ENCODE peak calls at places on chromosomes 6 and 20, in six cellular contexts. One of them, this sample, is unnamed.

GRCh38 chr6:166174031-166174430 is 6.4 kb upstream of the TBXT start:
- DNase-seq in DND-41: peak
- DNase-seq in NB4: peak
- DNase-seq in stomach: no peak
- DNase-seq in fibroblast of lung: no peak
- DNase-seq in cardiac fibroblast: no peak
- DNase-seq in this sample: no peak

GRCh38 chr6:36682328-36683144 is 4.0 kb downstream of the CDKN1A start:
- DNase-seq in cardiac fibroblast: no peak
- DNase-seq in stomach: peak
- DNase-seq in NB4: peak
- DNase-seq in DND-41: peak
- DNase-seq in fibroblast of lung: peak
- DNase-seq in this sample: peak

GRCh38 chr20:37903317-37904007 is 535 bp downstream of the VSTM2L start:
- DNase-seq in DND-41: no peak
- DNase-seq in stomach: no peak
- DNase-seq in NB4: no peak
- DNase-seq in fibroblast of lung: no peak
- DNase-seq in cardiac fibroblast: no peak
- DNase-seq in this sample: no peak

GRCh38 chr6:107515955-107516354 is 26.0 kb downstream of the SOBP start:
- DNase-seq in fibroblast of lung: no peak
- DNase-seq in stomach: no peak
- DNase-seq in DND-41: no peak
- DNase-seq in cardiac fibroblast: no peak
- DNase-seq in NB4: no peak
- DNase-seq in this sample: no peak

GRCh38 chr20:47282864-47283263 is 73.6 kb downstream of the ZMYND8 start:
- DNase-seq in stomach: no peak
- DNase-seq in NB4: no peak
- DNase-seq in fibroblast of lung: no peak
- DNase-seq in cardiac fibroblast: no peak
- DNase-seq in DND-41: no peak
- DNase-seq in this sample: no peak

GRCh38 chr20:56414842-56415765 is 3.0 kb downstream of the CASS4 start:
- DNase-seq in stomach: no peak
- DNase-seq in DND-41: no peak
- DNase-seq in fibroblast of lung: peak
- DNase-seq in cardiac fibroblast: peak
- DNase-seq in NB4: no peak
- DNase-seq in this sample: no peak

GRCh38 chr6:37048851-37049734 is 43.6 kb downstream of the FGD2 start:
- DNase-seq in fibroblast of lung: peak
- DNase-seq in cardiac fibroblast: peak
- DNase-seq in NB4: no peak
- DNase-seq in DND-41: peak
- DNase-seq in stomach: peak
- DNase-seq in this sample: peak

GRCh38 chr6:132133734-132134490 is 182.7 kb upstream of the CCN2 start:
- DNase-seq in DND-41: no peak
- DNase-seq in NB4: no peak
- DNase-seq in stomach: no peak
- DNase-seq in cardiac fibroblast: peak
- DNase-seq in fibroblast of lung: no peak
- DNase-seq in this sample: no peak

GRCh38 chr6:134152767-134153485 is 100.5 kb upstream of the SLC2A12 start:
- DNase-seq in cardiac fibroblast: no peak
- DNase-seq in DND-41: no peak
- DNase-seq in NB4: no peak
- DNase-seq in fibroblast of lung: no peak
- DNase-seq in stomach: no peak
- DNase-seq in this sample: no peak

GRCh38 chr6:21836292-21836691 is 242.7 kb downstream of the SOX4 start:
- DNase-seq in stomach: no peak
- DNase-seq in DND-41: no peak
- DNase-seq in cardiac fibroblast: no peak
- DNase-seq in NB4: no peak
- DNase-seq in fibroblast of lung: no peak
- DNase-seq in this sample: no peak

GRCh38 chr20:32993484-32994050 is 10.7 kb downstream of the SUN5 start:
- DNase-seq in stomach: no peak
- DNase-seq in fibroblast of lung: no peak
- DNase-seq in NB4: no peak
- DNase-seq in DND-41: no peak
- DNase-seq in cardiac fibroblast: no peak
- DNase-seq in this sample: no peak

GRCh38 chr6:12280901-12281300 is 9.3 kb upstream of the EDN1 start:
- DNase-seq in DND-41: no peak
- DNase-seq in fibroblast of lung: no peak
- DNase-seq in cardiac fibroblast: no peak
- DNase-seq in NB4: no peak
- DNase-seq in stomach: no peak
- DNase-seq in this sample: no peak

GRCh38 chr20:64185276-64185900 is 21.1 kb downstream of the MYT1 start:
- DNase-seq in cardiac fibroblast: no peak
- DNase-seq in DND-41: no peak
- DNase-seq in NB4: no peak
- DNase-seq in fibroblast of lung: no peak
- DNase-seq in stomach: no peak
- DNase-seq in this sample: no peak

GRCh38 chr6:107185570-107185969 is 70.3 kb upstream of the BEND3 start:
- DNase-seq in NB4: no peak
- DNase-seq in stomach: no peak
- DNase-seq in DND-41: no peak
- DNase-seq in cardiac fibroblast: peak
- DNase-seq in fibroblast of lung: peak
- DNase-seq in this sample: no peak

GRCh38 chr20:18737140-18737539 is 76.4 kb upstream of the SCP2D1 start:
- DNase-seq in fibroblast of lung: no peak
- DNase-seq in stomach: no peak
- DNase-seq in NB4: no peak
- DNase-seq in cardiac fibroblast: no peak
- DNase-seq in DND-41: no peak
- DNase-seq in this sample: no peak

GRCh38 chr6:31878761-31879542 is at the start of gene SLC44A4:
- DNase-seq in cardiac fibroblast: no peak
- DNase-seq in NB4: no peak
- DNase-seq in fibroblast of lung: no peak
- DNase-seq in DND-41: no peak
- DNase-seq in stomach: peak
- DNase-seq in this sample: no peak

GRCh38 chr6:99236010-99236409 is 113.5 kb downstream of the FAXC start:
- DNase-seq in cardiac fibroblast: no peak
- DNase-seq in fibroblast of lung: no peak
- DNase-seq in NB4: no peak
- DNase-seq in stomach: no peak
- DNase-seq in DND-41: no peak
- DNase-seq in this sample: no peak

GRCh38 chr6:113669641-113670040 is 187.5 kb upstream of the MARCKS start:
- DNase-seq in stomach: no peak
- DNase-seq in fibroblast of lung: no peak
- DNase-seq in NB4: no peak
- DNase-seq in DND-41: no peak
- DNase-seq in cardiac fibroblast: no peak
- DNase-seq in this sample: no peak

GRCh38 chr6:148291876-148292275 is 50.8 kb upstream of the SASH1 start:
- DNase-seq in cardiac fibroblast: no peak
- DNase-seq in NB4: no peak
- DNase-seq in stomach: no peak
- DNase-seq in fibroblast of lung: no peak
- DNase-seq in DND-41: no peak
- DNase-seq in this sample: no peak

GRCh38 chr20:43681468-43681942 is 14.6 kb downstream of the MYBL2 start:
- DNase-seq in stomach: no peak
- DNase-seq in DND-41: no peak
- DNase-seq in fibroblast of lung: no peak
- DNase-seq in cardiac fibroblast: no peak
- DNase-seq in NB4: peak
- DNase-seq in this sample: peak

GRCh38 chr6:106628658-106629102 is 618 bp downstream of the RTN4IP1 start:
- DNase-seq in fibroblast of lung: no peak
- DNase-seq in DND-41: peak
- DNase-seq in NB4: no peak
- DNase-seq in stomach: no peak
- DNase-seq in cardiac fibroblast: peak
- DNase-seq in this sample: no peak

GRCh38 chr6:15351631-15352030 is 105.8 kb downstream of the JARID2 start:
- DNase-seq in cardiac fibroblast: peak
- DNase-seq in stomach: no peak
- DNase-seq in fibroblast of lung: peak
- DNase-seq in NB4: no peak
- DNase-seq in DND-41: no peak
- DNase-seq in this sample: no peak

GRCh38 chr6:125549202-125549884 is 200.1 kb upstream of the HEY2 start:
- DNase-seq in DND-41: no peak
- DNase-seq in NB4: no peak
- DNase-seq in fibroblast of lung: no peak
- DNase-seq in stomach: no peak
- DNase-seq in cardiac fibroblast: no peak
- DNase-seq in this sample: no peak

DNA sequence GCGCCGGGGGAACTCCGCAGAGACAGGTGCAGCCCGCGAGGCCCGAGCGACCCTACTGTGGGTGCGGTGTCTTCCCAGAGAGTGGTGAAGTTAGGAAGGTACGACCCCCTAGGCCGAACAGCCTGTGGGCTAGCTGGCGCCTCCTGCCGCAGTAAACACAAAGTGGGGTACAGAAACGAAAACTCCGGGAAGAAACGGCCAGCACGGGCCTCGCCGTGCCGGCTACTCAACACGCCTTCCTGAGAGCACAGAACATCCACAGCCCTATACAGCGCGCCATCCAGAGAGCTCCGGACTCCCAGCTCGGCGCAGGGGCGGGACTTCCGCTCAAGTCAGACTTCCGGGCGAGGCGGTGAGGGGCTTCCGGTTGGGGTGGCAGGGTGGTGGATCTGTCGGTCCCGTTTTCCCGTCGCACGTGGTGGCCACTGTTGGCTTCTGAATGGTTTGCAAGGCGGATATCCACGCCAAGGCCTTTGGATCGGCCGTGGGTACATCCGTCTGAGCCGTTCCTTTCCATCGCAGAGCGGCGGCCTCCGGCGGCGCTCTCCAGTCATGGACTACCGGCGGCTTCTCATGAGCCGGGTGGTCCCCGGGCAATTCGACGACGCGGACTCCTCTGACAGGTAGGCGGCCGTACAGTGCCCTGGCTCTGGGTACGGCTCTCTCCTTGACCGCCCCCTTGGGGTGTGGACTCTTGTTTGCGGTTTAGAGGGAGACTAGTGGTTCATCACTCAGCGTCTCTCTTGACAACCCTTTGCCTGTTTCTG is at the start of the genes CAGE1 and RIOK1:
- DNase-seq in cardiac fibroblast: peak
- DNase-seq in stomach: peak
- DNase-seq in fibroblast of lung: peak
- DNase-seq in DND-41: peak
- DNase-seq in NB4: peak
- DNase-seq in this sample: peak
- TF ChIP-seq CTCF in cardiac fibroblast: no peak
- TF ChIP-seq CTCF in stomach: no peak
- TF ChIP-seq CTCF in fibroblast of lung: peak
- TF ChIP-seq CTCF in DND-41: no peak
- TF ChIP-seq CTCF in NB4: no peak
- TF ChIP-seq CTCF in this sample: no peak

DNA sequence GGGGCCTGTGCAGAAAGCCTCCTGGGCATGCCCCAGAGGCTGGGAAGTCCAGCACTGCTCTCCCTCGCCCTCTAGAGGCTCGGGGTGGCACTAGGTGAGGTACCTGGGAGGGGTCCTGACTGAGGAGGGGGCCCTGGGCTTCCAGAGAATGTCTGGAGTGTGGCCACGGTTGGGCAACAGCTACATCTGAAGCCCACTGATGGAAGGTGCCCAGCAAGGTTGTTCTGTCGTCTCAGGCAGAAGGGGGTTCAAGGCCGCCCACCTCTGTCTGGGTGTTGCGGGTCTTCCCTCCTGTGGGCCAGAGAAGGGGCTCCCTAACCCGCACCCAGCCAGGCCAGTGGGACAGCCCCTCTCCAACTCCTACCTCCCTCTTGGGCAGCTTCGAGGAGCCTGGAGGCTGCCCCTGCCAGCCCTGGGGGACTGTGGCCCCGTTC is 11.4 kb upstream of the VEGFA start:
- DNase-seq in cardiac fibroblast: no peak
- DNase-seq in fibroblast of lung: no peak
- DNase-seq in NB4: peak
- DNase-seq in stomach: no peak
- DNase-seq in DND-41: peak
- DNase-seq in this sample: peak
- TF ChIP-seq CTCF in cardiac fibroblast: peak
- TF ChIP-seq CTCF in fibroblast of lung: peak
- TF ChIP-seq CTCF in NB4: peak
- TF ChIP-seq CTCF in stomach: peak
- TF ChIP-seq CTCF in DND-41: peak
- TF ChIP-seq CTCF in this sample: peak

GRCh38 chr20:10936786-10937185 is 263.0 kb upstream of the JAG1 start:
- DNase-seq in NB4: no peak
- DNase-seq in stomach: no peak
- DNase-seq in DND-41: no peak
- DNase-seq in cardiac fibroblast: no peak
- DNase-seq in fibroblast of lung: no peak
- DNase-seq in this sample: no peak

GRCh38 chr20:10946124-10946880 is 272.5 kb upstream of the JAG1 start:
- DNase-seq in cardiac fibroblast: no peak
- DNase-seq in NB4: no peak
- DNase-seq in fibroblast of lung: no peak
- DNase-seq in stomach: no peak
- DNase-seq in DND-41: no peak
- DNase-seq in this sample: peak

GRCh38 chr20:10935658-10936057 is 261.9 kb upstream of the JAG1 start:
- DNase-seq in NB4: no peak
- DNase-seq in stomach: no peak
- DNase-seq in fibroblast of lung: no peak
- DNase-seq in cardiac fibroblast: peak
- DNase-seq in DND-41: no peak
- DNase-seq in this sample: no peak

GRCh38 chr20:10939297-10939949 is 265.6 kb upstream of the JAG1 start:
- DNase-seq in cardiac fibroblast: no peak
- DNase-seq in stomach: no peak
- DNase-seq in DND-41: no peak
- DNase-seq in fibroblast of lung: peak
- DNase-seq in NB4: no peak
- DNase-seq in this sample: no peak

DNA sequence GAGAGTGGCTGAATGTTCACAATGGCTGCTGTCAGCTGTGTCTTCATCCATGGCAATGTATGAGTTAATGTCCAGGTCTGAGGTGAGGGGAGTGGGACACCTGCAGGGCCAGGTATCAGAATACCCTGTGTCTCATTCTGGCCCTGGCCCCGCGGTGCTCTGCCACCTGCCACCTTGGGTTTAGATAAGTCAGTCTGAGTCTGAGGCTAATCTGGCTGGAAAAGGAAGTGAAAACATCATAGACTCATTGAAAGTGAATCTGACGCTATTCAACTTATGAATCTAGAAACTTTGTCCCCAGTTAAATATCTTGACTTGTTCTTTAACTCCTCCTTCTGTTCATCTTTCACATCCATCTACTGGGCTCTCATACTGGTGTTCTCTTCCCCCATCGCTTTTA is 267.1 kb upstream of the JAG1 start:
- DNase-seq in DND-41: no peak
- DNase-seq in NB4: no peak
- DNase-seq in stomach: no peak
- DNase-seq in cardiac fibroblast: no peak
- DNase-seq in fibroblast of lung: no peak
- DNase-seq in this sample: peak
- TF ChIP-seq CTCF in DND-41: no peak
- TF ChIP-seq CTCF in NB4: no peak
- TF ChIP-seq CTCF in stomach: no peak
- TF ChIP-seq CTCF in cardiac fibroblast: no peak
- TF ChIP-seq CTCF in fibroblast of lung: no peak
- TF ChIP-seq CTCF in this sample: no peak

GRCh38 chr20:60378620-60379019 is 420.4 kb downstream of the CDH26 start:
- DNase-seq in cardiac fibroblast: no peak
- DNase-seq in NB4: no peak
- DNase-seq in stomach: no peak
- DNase-seq in fibroblast of lung: no peak
- DNase-seq in DND-41: no peak
- DNase-seq in this sample: no peak
- TF ChIP-seq CTCF in cardiac fibroblast: no peak
- TF ChIP-seq CTCF in NB4: no peak
- TF ChIP-seq CTCF in stomach: no peak
- TF ChIP-seq CTCF in fibroblast of lung: no peak
- TF ChIP-seq CTCF in DND-41: no peak
- TF ChIP-seq CTCF in this sample: no peak

This sample was measured in GM13976.